ENCODE peak calls at places on chromosome 14, in six cellular contexts. G is left lung, Q is IMR-90, J is foreskin keratinocyte, T is transverse colon, U is substantia nigra. M is an unnamed sample.

GRCh38 chr14:33696165-33696564 is 254.7 kb downstream of the EGLN3 start:
- DNase-seq in G (no peak), Q (no peak), J (no peak), T (no peak), U (no peak), M (no peak)

GRCh38 chr14:80135305-80136088 is 75.8 kb downstream of the DIO2 start:
- DNase-seq in G (no peak), Q (no peak), J (peak), T (no peak), U (no peak), M (no peak)

GRCh38 chr14:91845652-91846051 is 21.7 kb downstream of the TC2N start:
- DNase-seq in G (no peak), Q (no peak), J (no peak), T (no peak), U (no peak), M (no peak)

GRCh38 chr14:104883681-104884361 is 18.8 kb downstream of the CEP170B start:
- DNase-seq in G (no peak), Q (no peak), J (no peak), T (no peak), U (no peak), M (no peak)

GRCh38 chr14:98187302-98187701 is 1084.7 kb downstream of the BCL11B start:
- DNase-seq in G (no peak), Q (no peak), J (no peak), T (no peak), U (no peak), M (no peak)

GRCh38 chr14:52080817-52081755 is 12.2 kb upstream of the NID2 start:
- DNase-seq in G (no peak), Q (peak), J (peak), T (no peak), U (no peak), M (no peak)

GRCh38 chr14:100106661-100107112 is 41.5 kb downstream of the EVL start:
- DNase-seq in G (peak), Q (no peak), J (no peak), T (no peak), U (no peak), M (no peak)

GRCh38 chr14:101077511-101078074 is 174.1 kb upstream of the RTL1 start:
- DNase-seq in G (peak), Q (peak), J (no peak), T (no peak), U (no peak), M (no peak)

GRCh38 chr14:93019970-93020369 is 95.8 kb downstream of the ITPK1 start:
- DNase-seq in G (no peak), Q (no peak), J (no peak), T (no peak), U (peak), M (peak)

GRCh38 chr14:69994002-69994401 is 114.8 kb downstream of the SMOC1 start:
- DNase-seq in G (no peak), Q (peak), J (no peak), T (no peak), U (no peak), M (no peak)

GRCh38 chr14:58774531-58774930 is 136.8 kb downstream of the DACT1 start:
- DNase-seq in G (no peak), Q (no peak), J (no peak), T (no peak), U (no peak), M (no peak)

GRCh38 chr14:58772814-58773620 is 135.3 kb downstream of the DACT1 start:
- DNase-seq in G (no peak), Q (peak), J (no peak), T (no peak), U (no peak), M (no peak)

GRCh38 chr14:58780595-58780994 is 142.8 kb downstream of the DACT1 start:
- DNase-seq in G (no peak), Q (no peak), J (no peak), T (peak), U (no peak), M (no peak)

GRCh38 chr14:58776516-58776915 is 138.8 kb downstream of the DACT1 start:
- DNase-seq in G (no peak), Q (no peak), J (no peak), T (no peak), U (no peak), M (no peak)

GRCh38 chr14:58777541-58777979 is 139.8 kb downstream of the DACT1 start:
- DNase-seq in G (no peak), Q (peak), J (no peak), T (no peak), U (no peak), M (no peak)
- H3K27ac ChIP-seq in G (no peak), Q (no peak), J (no peak), T (no peak), U (no peak), M (no peak)

GRCh38 chr14:65373671-65374039 is 38.9 kb upstream of the FUT8 start:
- DNase-seq in G (no peak), Q (no peak), J (no peak), T (no peak), U (no peak), M (peak)
- H3K27ac ChIP-seq in G (no peak), Q (no peak), J (no peak), T (no peak), U (peak), M (peak)

DNA sequence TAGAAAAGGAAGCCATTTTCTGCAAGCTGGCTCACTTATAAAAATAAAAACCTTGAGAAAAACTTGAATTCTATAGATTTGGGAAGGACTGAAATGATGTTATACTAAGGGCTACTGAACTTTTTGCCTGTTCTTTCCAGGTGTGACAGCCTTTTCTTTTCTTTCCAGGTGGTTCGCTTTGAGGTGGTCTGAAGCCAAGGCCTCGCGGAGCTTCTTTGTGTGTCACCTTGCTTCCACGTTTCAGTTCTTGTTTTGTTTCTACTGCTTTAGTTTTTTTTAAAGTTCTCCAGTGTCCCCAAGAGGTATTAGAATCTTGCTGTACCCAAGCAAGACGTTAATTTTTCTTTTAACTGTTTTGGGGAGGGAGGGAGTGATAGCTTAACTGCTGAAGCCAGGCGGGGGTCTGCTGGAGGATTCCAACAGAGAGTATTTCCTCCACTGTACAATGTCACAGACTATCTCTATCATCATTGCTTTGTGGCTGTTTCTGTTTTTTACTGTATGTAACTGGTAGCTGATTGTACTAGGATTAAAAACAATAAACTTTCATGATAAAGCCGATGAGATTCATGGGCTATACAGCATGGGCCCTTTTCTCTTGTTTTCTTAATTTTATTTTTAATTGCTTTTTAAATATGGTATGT is 40.2 kb downstream of the PROX2 start:
- DNase-seq in G (no peak), Q (no peak), J (no peak), T (no peak), U (no peak), M (no peak)
- H3K27ac ChIP-seq in G (peak), Q (peak), J (no peak), T (peak), U (no peak), M (no peak)

DNA sequence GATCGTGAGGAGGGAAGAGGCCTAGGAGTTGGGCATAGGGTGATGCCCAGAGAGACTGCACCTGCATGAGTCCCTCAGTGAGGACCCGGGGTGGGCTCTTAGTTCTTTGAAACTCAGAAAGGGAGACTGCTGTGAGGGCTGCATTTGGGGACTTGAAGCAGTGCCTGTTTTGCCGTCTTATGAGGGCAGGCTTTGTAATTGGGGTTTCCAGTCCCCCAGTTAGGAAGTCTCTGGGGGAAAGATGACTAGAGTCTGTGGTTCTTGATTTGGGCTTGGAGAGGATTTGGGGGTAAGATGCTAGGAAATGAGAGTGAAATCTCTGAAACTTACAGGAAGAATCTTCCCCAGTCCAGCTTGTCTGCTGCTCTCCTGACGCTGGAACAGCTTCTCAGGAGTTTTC is 99.6 kb downstream of the ARF6 start:
- DNase-seq in G (no peak), Q (no peak), J (no peak), T (no peak), U (no peak), M (no peak)
- H3K27ac ChIP-seq in G (no peak), Q (no peak), J (no peak), T (no peak), U (no peak), M (no peak)

DNA sequence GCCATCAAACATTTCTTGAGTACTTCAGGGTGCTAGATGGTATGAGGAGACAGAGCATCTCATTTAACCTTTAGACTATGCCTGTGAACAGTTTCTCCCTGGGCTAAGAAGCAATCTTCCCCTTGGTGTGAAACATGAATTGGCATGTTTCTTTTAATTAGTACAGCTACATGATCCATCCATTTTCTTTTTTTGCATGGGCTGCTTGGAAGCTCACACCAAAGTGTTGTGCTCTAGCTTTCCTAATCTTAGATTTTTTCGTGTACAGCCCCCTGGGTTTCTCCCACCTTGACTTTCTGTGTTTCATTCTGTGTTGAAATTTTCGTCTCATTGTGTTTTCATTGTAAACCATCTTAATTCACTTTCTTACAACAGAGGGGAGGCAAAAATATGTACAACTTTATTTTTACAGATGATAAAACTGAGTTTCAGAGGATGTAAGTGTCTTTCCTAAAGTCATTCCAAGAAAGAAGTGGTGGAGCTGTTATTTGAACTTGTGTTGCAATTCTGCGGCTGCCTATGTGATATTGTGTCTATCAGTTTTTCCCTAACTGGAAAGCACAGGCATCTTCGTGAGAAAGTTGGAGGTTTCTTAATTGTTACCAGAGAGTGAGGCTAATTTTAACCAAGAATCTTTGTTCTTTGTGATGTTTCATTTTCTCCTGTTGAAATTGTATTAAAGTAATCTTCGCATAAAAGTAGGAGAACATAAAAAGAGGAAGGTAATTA is 64.5 kb downstream of the DAAM1 start:
- DNase-seq in G (no peak), Q (no peak), J (no peak), T (no peak), U (no peak), M (no peak)
- H3K27ac ChIP-seq in G (peak), Q (no peak), J (no peak), T (peak), U (no peak), M (no peak)

DNA sequence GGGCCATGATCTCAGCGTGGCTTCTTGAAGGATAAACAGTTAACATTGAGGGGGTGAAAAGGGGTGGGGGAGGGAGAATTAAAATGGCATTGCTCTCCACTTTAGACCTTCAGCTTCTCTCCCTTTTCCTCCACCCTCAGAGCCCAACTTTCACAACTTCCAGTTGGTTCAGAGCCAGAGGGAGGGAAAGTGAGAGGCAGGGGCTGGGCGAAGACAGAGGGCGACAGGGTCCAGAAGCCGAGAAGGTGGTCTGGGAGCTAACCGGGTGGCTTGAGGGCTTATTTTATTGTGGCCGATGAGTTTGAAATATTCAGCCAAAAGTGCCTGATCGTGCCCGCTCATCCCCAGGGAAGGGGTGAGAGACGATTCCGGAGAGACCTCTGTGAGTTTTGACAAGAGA is 4.1 kb downstream of the BMP4 start:
- DNase-seq in G (no peak), Q (no peak), J (no peak), T (no peak), U (no peak), M (no peak)
- H3K27ac ChIP-seq in G (peak), Q (peak), J (no peak), T (peak), U (no peak), M (no peak)